ENCODE peak calls at places on chromosomes 3 and 15, in eight cellular contexts. H is AG10803, Y is tibial nerve, D is fibroblast of villous mesenchyme, C is choroid plexus epithelial cell, F is adrenal gland, J is gastrocnemius medialis, Z is foreskin fibroblast. V is an unnamed sample.

GRCh38 chr3:159814161-159814560 is 174.5 kb upstream of the IL12A start:
- DNase-seq in H (no peak), Y (no peak), D (peak; percentile 37), C (peak; percentile 47), F (no peak), J (no peak), Z (no peak), V (no peak)

GRCh38 chr3:196163687-196164493 is 47.3 kb downstream of the ZDHHC19 start:
- DNase-seq in H (no peak), Y (no peak), D (peak; percentile 91), C (no peak), F (no peak), J (peak; percentile 69), Z (no peak), V (no peak)

GRCh38 chr15:100919481-100920405 is 586 bp downstream of the LRRK1 start:
- DNase-seq in H (peak; percentile 27), Y (no peak), D (peak; percentile 44), C (peak; percentile 28), F (no peak), J (no peak), Z (peak; percentile 23), V (no peak)

GRCh38 chr3:73513260-73513659 is 111.5 kb downstream of the PDZRN3 start:
- DNase-seq in H (no peak), Y (no peak), D (no peak), C (no peak), F (no peak), J (no peak), Z (no peak), V (no peak)

GRCh38 chr3:153268564-153269279 is 106.7 kb downstream of the RAP2B start:
- DNase-seq in H (no peak), Y (no peak), D (no peak), C (no peak), F (no peak), J (no peak), Z (no peak), V (no peak)

GRCh38 chr15:98420837-98421236 is 227.5 kb upstream of the IGF1R start:
- DNase-seq in H (no peak), Y (no peak), D (no peak), C (no peak), F (no peak), J (no peak), Z (no peak), V (no peak)

GRCh38 chr3:190722181-190722905 is 140.2 kb downstream of the GMNC start:
- DNase-seq in H (peak; percentile 19), Y (no peak), D (peak; percentile 25), C (peak; percentile 18), F (no peak), J (no peak), Z (no peak), V (no peak)

GRCh38 chr15:82726816-82727215 is 17.1 kb upstream of the AP3B2 start:
- DNase-seq in H (no peak), Y (no peak), D (no peak), C (no peak), F (no peak), J (no peak), Z (no peak), V (no peak)

GRCh38 chr15:28169361-28169760 is 70.2 kb upstream of the OCA2 start:
- DNase-seq in H (no peak), Y (no peak), D (no peak), C (no peak), F (no peak), J (no peak), Z (no peak), V (no peak)

GRCh38 chr15:66078929-66079275 is 174.6 kb downstream of the MEGF11 start:
- DNase-seq in H (no peak), Y (no peak), D (no peak), C (no peak), F (no peak), J (no peak), Z (no peak), V (no peak)

GRCh38 chr15:41502787-41503668 is 9.4 kb downstream of the ITPKA start:
- DNase-seq in H (no peak), Y (no peak), D (no peak), C (no peak), F (no peak), J (no peak), Z (no peak), V (no peak)

GRCh38 chr3:72678892-72679291 is 169.4 kb downstream of the SHQ1 start:
- DNase-seq in H (no peak), Y (no peak), D (no peak), C (no peak), F (no peak), J (no peak), Z (no peak), V (no peak)

GRCh38 chr3:98532709-98533571 is 1.2 kb downstream of the GPR15 start:
- DNase-seq in H (no peak), Y (no peak), D (no peak), C (no peak), F (no peak), J (no peak), Z (no peak), V (no peak)

GRCh38 chr3:115217678-115218451 is 70.8 kb upstream of the ZBTB20 start:
- DNase-seq in H (peak; percentile 64), Y (peak; percentile 22), D (peak; percentile 81), C (peak; percentile 83), F (peak; percentile 35), J (no peak), Z (peak; percentile 64), V (no peak)

GRCh38 chr15:64987136-64987535 is 2.6 kb downstream of the SPG21 start:
- DNase-seq in H (peak; percentile 72), Y (no peak), D (peak; percentile 38), C (no peak), F (no peak), J (no peak), Z (peak; percentile 9), V (no peak)

GRCh38 chr3:102573483-102574028 is 138.7 kb downstream of the ZPLD1 start:
- DNase-seq in H (no peak), Y (no peak), D (no peak), C (no peak), F (no peak), J (no peak), Z (no peak), V (no peak)

GRCh38 chr3:38738630-38739395 is 77.2 kb downstream of the SCN10A start:
- DNase-seq in H (peak; percentile 19), Y (peak; percentile 17), D (peak; percentile 48), C (peak; percentile 71), F (peak; percentile 53), J (no peak), Z (no peak), V (no peak)

GRCh38 chr3:445960-446359 is 249.4 kb downstream of the CHL1 start:
- DNase-seq in H (no peak), Y (no peak), D (no peak), C (no peak), F (no peak), J (no peak), Z (no peak), V (no peak)

GRCh38 chr3:33729993-33730392 is 11.9 kb upstream of the CLASP2 start:
- DNase-seq in H (no peak), Y (no peak), D (no peak), C (no peak), F (no peak), J (no peak), Z (no peak), V (no peak)

GRCh38 chr3:33737146-33737545 is 19.1 kb upstream of the CLASP2 start:
- DNase-seq in H (no peak), Y (no peak), D (no peak), C (no peak), F (no peak), J (no peak), Z (no peak), V (no peak)

DNA sequence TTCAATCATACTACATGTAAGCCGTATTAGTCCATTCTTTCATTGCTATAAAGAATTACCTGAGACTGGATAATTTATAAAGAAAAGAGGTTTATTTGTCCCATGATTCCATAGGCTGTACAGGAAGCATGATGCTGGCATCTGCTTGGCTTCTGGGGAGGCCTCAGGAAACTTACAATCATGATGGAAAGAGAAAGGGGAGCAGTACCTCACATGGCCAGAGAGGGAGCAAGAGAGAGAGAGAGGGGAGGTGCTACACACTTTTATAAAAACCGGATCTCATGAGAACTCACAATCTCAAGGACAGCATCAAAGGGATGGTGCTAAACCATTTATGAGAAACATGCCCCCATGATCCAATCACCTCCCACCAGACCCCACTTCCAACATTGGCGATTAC is 14.3 kb upstream of the CLASP2 start:
- DNase-seq in H (no peak), Y (no peak), D (no peak), C (no peak), F (no peak), J (no peak), Z (no peak), V (no peak)
- TF ChIP-seq CTCF in H (peak; percentile 32), Y (no peak), D (peak; percentile 37), C (peak; percentile 41), F (no peak), J (no peak), Z (peak; percentile 22), V (no peak)

GRCh38 chr15:38474155-38474757 is 20.3 kb downstream of the FAM98B start:
- DNase-seq in H (peak; percentile 87), Y (peak; percentile 9), D (peak; percentile 66), C (peak; percentile 83), F (peak; percentile 52), J (no peak), Z (peak; percentile 29), V (no peak)
- TF ChIP-seq CTCF in H (peak; percentile 89), Y (peak; percentile 32), D (peak; percentile 78), C (peak; percentile 79), F (peak; percentile 83), J (peak; percentile 27), Z (peak; percentile 71), V (peak; percentile 54)

DNA sequence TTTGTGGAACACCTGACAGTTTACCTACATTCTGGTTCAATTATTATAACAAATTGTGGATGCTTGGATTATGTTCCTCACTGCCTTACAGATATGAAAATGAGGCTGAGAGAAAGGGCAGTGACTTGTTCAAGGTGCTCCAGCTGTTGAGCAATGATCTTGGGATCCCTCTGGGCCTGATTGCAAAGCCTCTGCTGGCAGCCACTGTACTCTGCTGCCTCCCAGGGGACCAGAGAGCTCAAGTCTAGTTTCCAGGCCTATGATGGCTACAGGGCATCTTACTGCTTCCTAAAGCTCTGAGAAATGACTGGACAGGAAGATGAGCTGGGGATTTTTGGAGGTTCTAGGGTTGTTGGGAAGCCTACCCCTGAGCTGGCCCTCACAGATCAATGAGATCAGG is 2.3 kb upstream of the SHC4 start:
- DNase-seq in H (peak; percentile 77), Y (no peak), D (peak; percentile 82), C (peak; percentile 83), F (no peak), J (no peak), Z (peak; percentile 62), V (no peak)
- TF ChIP-seq CTCF in H (peak; percentile 17), Y (no peak), D (peak; percentile 61), C (peak; percentile 65), F (peak; percentile 11), J (no peak), Z (peak; percentile 29), V (no peak)

GRCh38 chr3:53318522-53318921 is 28.8 kb downstream of the DCP1A start:
- DNase-seq in H (peak; percentile 74), Y (no peak), D (peak; percentile 56), C (peak; percentile 69), F (no peak), J (no peak), Z (peak; percentile 54), V (no peak)
- TF ChIP-seq CTCF in H (no peak), Y (no peak), D (no peak), C (no peak), F (no peak), J (no peak), Z (no peak), V (no peak)